ENCODE peak calls at places on chromosomes 4 and X, in four cellular contexts. H, J, A and G are unnamed samples.

GRCh38 chr4:13348216-13348615 is 135.9 kb downstream of the RAB28 start:
- DNase-seq in H (no peak), J (no peak), A (no peak), G (no peak)

GRCh38 chr4:139458999-139459398 is 5.1 kb downstream of the RAB33B start:
- DNase-seq in H (no peak), J (no peak), A (no peak), G (no peak)

GRCh38 chr4:101983835-101984234 is 193.3 kb downstream of the BANK1 start:
- DNase-seq in H (no peak), J (no peak), A (no peak), G (no peak)

GRCh38 chr4:61211781-61212180 is 11.7 kb downstream of the ADGRL3 start:
- DNase-seq in H (no peak), J (no peak), A (peak), G (no peak)

GRCh38 chrX:135194684-135195083 is 23.5 kb upstream of the CT55 start:
- DNase-seq in H (no peak), J (no peak), A (no peak), G (no peak)

GRCh38 chrX:153646620-153647373 is at the start of gene DUSP9:
- DNase-seq in H (no peak), J (no peak), A (no peak), G (no peak)

GRCh38 chrX:49184294-49185061 is 1.7 kb downstream of the PRICKLE3 start:
- DNase-seq in H (no peak), J (peak), A (peak), G (peak)

GRCh38 chr4:17504081-17504480 is 7.8 kb downstream of the QDPR start:
- DNase-seq in H (no peak), J (no peak), A (no peak), G (no peak)

GRCh38 chrX:31713120-31713519 is 641.3 kb upstream of the FTHL17 start:
- DNase-seq in H (no peak), J (no peak), A (no peak), G (no peak)

GRCh38 chr4:38663021-38663800 is 788 bp upstream of the KLF3 start:
- DNase-seq in H (no peak), J (no peak), A (peak), G (no peak)

GRCh38 chrX:48703642-48704481 is 7.3 kb downstream of the SUV39H1 start:
- DNase-seq in H (no peak), J (no peak), A (peak), G (no peak)

GRCh38 chr4:149164282-149164681 is 651.4 kb downstream of the IQCM start:
- DNase-seq in H (no peak), J (no peak), A (no peak), G (no peak)

GRCh38 chr4:57635900-57636299 is 525.7 kb upstream of the IGFBP7 start:
- DNase-seq in H (no peak), J (no peak), A (no peak), G (no peak)

GRCh38 chr4:82865592-82865991 is 25.4 kb downstream of the SEC31A start:
- DNase-seq in H (no peak), J (no peak), A (no peak), G (no peak)

GRCh38 chr4:152348670-152349069 is 187.2 kb downstream of the FBXW7 start:
- DNase-seq in H (no peak), J (no peak), A (peak), G (no peak)

GRCh38 chr4:119626420-119626819 is 2.2 kb downstream of the PDE5A start:
- DNase-seq in H (no peak), J (no peak), A (no peak), G (no peak)

GRCh38 chr4:77927991-77928925 is 65.6 kb downstream of the MRPL1 start:
- DNase-seq in H (no peak), J (no peak), A (no peak), G (no peak)

GRCh38 chrX:39886282-39886681 is 211.5 kb downstream of the BCOR start:
- DNase-seq in H (no peak), J (peak), A (no peak), G (peak)

GRCh38 chr4:78297075-78297815 is 240.1 kb downstream of the FRAS1 start:
- DNase-seq in H (no peak), J (no peak), A (no peak), G (no peak)

GRCh38 chrX:9456250-9457074 is 8.4 kb upstream of the TBL1X start:
- DNase-seq in H (no peak), J (no peak), A (no peak), G (no peak)

GRCh38 chr4:107818301-107818910 is 6.3 kb upstream of the SGMS2 start:
- DNase-seq in H (no peak), J (no peak), A (no peak), G (no peak)

GRCh38 chr4:139018971-139019758 is 3.6 kb downstream of the NOCT start:
- DNase-seq in H (no peak), J (no peak), A (no peak), G (no peak)

GRCh38 chr4:185881427-185881826 is 69.4 kb upstream of the SORBS2 start:
- DNase-seq in H (no peak), J (no peak), A (no peak), G (no peak)

GRCh38 chr4:87555751-87556619 is 26.8 kb upstream of the SPARCL1 start:
- DNase-seq in H (no peak), J (no peak), A (no peak), G (no peak)

GRCh38 chrX:123773258-123773978 is 40.6 kb upstream of the THOC2 start:
- DNase-seq in H (no peak), J (no peak), A (no peak), G (no peak)

GRCh38 chrX:18422325-18422724 is 3.1 kb upstream of the CDKL5 start:
- DNase-seq in H (no peak), J (no peak), A (no peak), G (no peak)

GRCh38 chr4:38036548-38036947 is 76.3 kb downstream of the PTTG2 start:
- DNase-seq in H (no peak), J (no peak), A (no peak), G (no peak)

GRCh38 chrX:69031181-69031580 is 134.1 kb downstream of the PJA1 start:
- DNase-seq in H (no peak), J (no peak), A (no peak), G (no peak)

GRCh38 chr4:72311291-72311690 is 257.7 kb downstream of the ADAMTS3 start:
- DNase-seq in H (no peak), J (no peak), A (no peak), G (no peak)

GRCh38 chr4:121952290-121952689 is 430 bp upstream of the TRPC3 start:
- DNase-seq in H (no peak), J (no peak), A (no peak), G (no peak)

GRCh38 chrX:128816919-128817318 is 706.4 kb downstream of the SMARCA1 start:
- DNase-seq in H (no peak), J (no peak), A (no peak), G (no peak)

GRCh38 chr4:10074767-10075105 is 41.9 kb downstream of the WDR1 start:
- DNase-seq in H (no peak), J (peak), A (no peak), G (no peak)

GRCh38 chrX:133776072-133776471 is 209.3 kb downstream of the GPC3 start:
- DNase-seq in H (peak), J (peak), A (peak), G (no peak)

GRCh38 chr4:8030121-8030781 is 90.6 kb upstream of the AFAP1 start:
- DNase-seq in H (no peak), J (no peak), A (no peak), G (no peak)

GRCh38 chr4:117610706-117611308 is 423.5 kb upstream of the NDST3 start:
- DNase-seq in H (no peak), J (no peak), A (no peak), G (no peak)

GRCh38 chr4:132108784-132109183 is 1040.3 kb upstream of the PCDH10 start:
- DNase-seq in H (no peak), J (no peak), A (no peak), G (no peak)

GRCh38 chr4:53693408-53693807 is 102.1 kb upstream of the LNX1 start:
- DNase-seq in H (no peak), J (no peak), A (no peak), G (no peak)

GRCh38 chr4:105361021-105361420 is 112.8 kb downstream of the PPA2 start:
- DNase-seq in H (no peak), J (no peak), A (peak), G (no peak)

GRCh38 chr4:139762715-139763114 is 97.1 kb downstream of the MGST2 start:
- DNase-seq in H (no peak), J (no peak), A (no peak), G (peak)